ENCODE peak calls at places on chromosomes 13 and 19, in four cellular contexts. A, S, K and J are unnamed samples.

GRCh38 chr13:33639640-33640080 is 178.3 kb upstream of the RFC3 start:
- DNase-seq in A (no peak), S (no peak), K (no peak), J (no peak)

GRCh38 chr13:32211788-32212187 is 103.4 kb downstream of the ZAR1L start:
- DNase-seq in A (no peak), S (no peak), K (no peak), J (no peak)

GRCh38 chr13:59358014-59358413 is 805.7 kb downstream of the DIAPH3 start:
- DNase-seq in A (no peak), S (no peak), K (no peak), J (no peak)

GRCh38 chr13:43307921-43308433 is 284.6 kb downstream of the DNAJC15 start:
- DNase-seq in A (no peak), S (no peak), K (peak), J (peak)

GRCh38 chr13:50713849-50714248 is 129.6 kb downstream of the DLEU7 start:
- DNase-seq in A (no peak), S (no peak), K (no peak), J (no peak)

GRCh38 chr13:100789481-100789880 is 114.9 kb upstream of the TMTC4 start:
- DNase-seq in A (peak), S (peak), K (no peak), J (peak)

GRCh38 chr13:52599853-52600603 is 42.2 kb upstream of the HNRNPA1L2 start:
- DNase-seq in A (peak), S (peak), K (no peak), J (peak)

GRCh38 chr19:5225486-5226345 is 114.9 kb downstream of the PTPRS start:
- DNase-seq in A (no peak), S (no peak), K (no peak), J (no peak)

GRCh38 chr19:41928754-41929535 is 696 bp upstream of the ERFL start:
- DNase-seq in A (no peak), S (no peak), K (no peak), J (no peak)

GRCh38 chr13:41065098-41065497 is 3.8 kb downstream of the WBP4 start:
- DNase-seq in A (no peak), S (no peak), K (no peak), J (no peak)

GRCh38 chr13:75687145-75687763 is 51.1 kb downstream of the LMO7 start:
- DNase-seq in A (no peak), S (no peak), K (no peak), J (no peak)